ENCODE peak calls at places on chromosomes 12 and 14, in ten cellular contexts. R is gastrocnemius medialis, E is iPS DF 6.9, D is heart left ventricle, M is thoracic aorta, Y is lower lobe of right lung, B is GM23248, N is endothelial cell of umbilical vein, F is aorta, S is ovary. T is an unnamed sample.

GRCh38 chr12:59151243-59151642 is 230.9 kb upstream of the LRIG3 start:
- DNase-seq in F (no peak), N (no peak), S (no peak), M (no peak), Y (no peak), R (no peak), D (no peak), E (no peak), B (peak; percentile 56), T (no peak)

GRCh38 chr14:91649930-91650329 is 82.0 kb downstream of the CATSPERB start:
- DNase-seq in F (no peak), S (no peak), E (no peak), B (peak; percentile 73), M (no peak), N (peak; percentile 57), Y (no peak), D (peak; percentile 7), R (no peak), T (no peak)

GRCh38 chr12:122889658-122890561 is 6.0 kb downstream of the VPS37B start:
- DNase-seq in M (no peak), D (no peak), S (no peak), F (no peak), B (no peak), R (no peak), Y (no peak), N (no peak), E (no peak), T (no peak)

GRCh38 chr12:76037130-76038105 is 5.8 kb upstream of the PHLDA1 start:
- DNase-seq in F (no peak), S (no peak), Y (no peak), B (peak; percentile 89), D (peak; percentile 32), R (no peak), M (no peak), N (peak; percentile 87), E (no peak), T (no peak)

GRCh38 chr14:80658155-80658554 is 283.4 kb downstream of the CEP128 start:
- DNase-seq in D (no peak), S (no peak), E (no peak), Y (no peak), R (no peak), F (no peak), M (no peak), N (no peak), B (no peak), T (no peak)

GRCh38 chr14:47715330-47715729 is 39.9 kb upstream of the MDGA2 start:
- DNase-seq in R (no peak), E (no peak), D (no peak), F (no peak), M (no peak), S (no peak), Y (no peak), N (no peak), B (peak; percentile 47), T (no peak)

GRCh38 chr12:91353266-91353665 is 170.6 kb upstream of the DCN start:
- DNase-seq in D (no peak), R (no peak), F (no peak), E (no peak), N (no peak), Y (no peak), M (no peak), B (no peak), S (no peak), T (no peak)

GRCh38 chr14:53517276-53517960 is 364.3 kb upstream of the DDHD1 start:
- DNase-seq in M (no peak), Y (no peak), E (no peak), D (no peak), N (no peak), R (no peak), B (peak; percentile 70), S (no peak), F (no peak), T (no peak)

GRCh38 chr14:89056394-89056793 is 231.9 kb downstream of the TTC8 start:
- DNase-seq in Y (no peak), N (no peak), D (no peak), R (no peak), B (no peak), M (no peak), S (no peak), F (no peak), E (no peak), T (no peak)

GRCh38 chr14:103729496-103730448 is 14.2 kb downstream of the ZFYVE21 start:
- DNase-seq in E (no peak), S (no peak), R (no peak), B (no peak), N (no peak), D (no peak), M (no peak), Y (peak; percentile 34), F (no peak), T (no peak)

GRCh38 chr12:93174473-93174872 is 203.3 kb upstream of the NUDT4 start:
- DNase-seq in B (peak; percentile 8), Y (no peak), M (no peak), R (peak; percentile 28), S (no peak), E (no peak), D (peak; percentile 50), N (no peak), F (no peak), T (no peak)
- H3K4me1 ChIP-seq in B (peaks cover 47% of the 10 kb centered on the region), Y (peaks cover 13% of the 10 kb centered on the region), M (peaks cover 10% of the 10 kb centered on the region), R (peaks cover 32% of the 10 kb centered on the region), S (peaks cover 28% of the 10 kb centered on the region), E (no peaks in the 10 kb centered on the region), D (peaks cover 41% of the 10 kb centered on the region), N (peaks cover 26% of the 10 kb centered on the region), F (no peaks in the 10 kb centered on the region), T (peaks cover 12% of the 10 kb centered on the region)

DNA sequence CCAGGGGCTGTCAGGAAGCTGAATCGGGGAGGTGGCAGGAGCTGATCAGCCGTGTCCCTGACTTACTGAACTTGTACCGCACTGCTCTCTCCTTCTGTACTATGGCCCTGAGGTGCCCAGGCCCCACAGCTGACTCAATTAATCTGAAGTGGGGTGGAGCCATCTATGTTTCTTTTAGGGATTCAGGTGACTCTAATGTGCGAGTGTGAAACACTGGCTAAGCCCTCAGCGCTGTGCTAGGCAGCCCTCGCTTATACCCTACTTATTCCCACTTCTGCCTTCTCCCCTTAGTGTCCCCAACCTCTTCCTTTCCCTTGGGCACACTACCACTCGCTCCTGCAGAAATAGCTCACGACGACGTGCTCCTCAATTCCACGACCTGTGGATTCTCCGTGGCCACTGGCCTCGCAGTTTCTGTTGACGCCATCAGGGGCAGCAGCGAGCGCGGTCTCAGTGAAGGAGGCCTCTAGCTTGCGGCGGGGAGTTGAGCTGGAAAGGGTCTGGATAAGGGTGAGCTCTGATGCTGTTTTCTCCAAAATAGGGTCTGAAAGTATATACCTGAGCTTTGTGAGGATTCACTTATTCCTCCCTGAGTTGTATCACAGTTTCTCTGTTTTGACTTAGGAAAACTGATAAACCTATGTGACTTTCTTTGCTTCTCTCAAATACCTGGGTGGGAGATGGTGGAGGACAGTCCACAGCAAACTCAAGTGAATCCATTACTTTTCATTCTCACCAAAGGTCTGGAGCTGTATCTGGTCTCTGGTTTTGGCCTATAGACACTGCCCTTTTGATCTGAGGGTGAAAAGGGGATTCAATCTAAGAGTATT is 167.6 kb downstream of the SLC41A2 start:
- DNase-seq in E (no peak), D (peak; percentile 28), R (no peak), N (peak; percentile 24), Y (peak; percentile 75), M (no peak), S (peak; percentile 61), F (peak; percentile 87), B (peak; percentile 21), T (peak; percentile 80)
- H3K4me3 ChIP-seq in E (no peak overlapping the region), D (no peak overlapping the region), R (no peak overlapping the region), N (no peak overlapping the region), Y (no peak overlapping the region), M (no peak overlapping the region), S (no peak overlapping the region), F (no peak overlapping the region), B (no peak overlapping the region), T (no peak overlapping the region)

GRCh38 chr12:110579889-110580253 is 3.2 kb downstream of the PPTC7 start:
- DNase-seq in F (no peak), R (no peak), M (no peak), Y (no peak), S (no peak), E (no peak), N (no peak), D (no peak), B (no peak), T (no peak)

GRCh38 chr12:110582286-110583136 is 607 bp downstream of the PPTC7 start:
- DNase-seq in B (peak; percentile 74), D (peak; percentile 59), S (peak; percentile 75), N (peak; percentile 70), Y (peak; percentile 85), M (no peak), F (peak; percentile 87), E (no peak), R (peak; percentile 81), T (peak; percentile 87)

GRCh38 chr12:110579239-110579888 is 3.8 kb downstream of the PPTC7 start:
- DNase-seq in B (no peak), D (no peak), F (no peak), E (no peak), R (peak; percentile 51), M (no peak), N (no peak), S (no peak), Y (no peak), T (no peak)

GRCh38 chr12:110583137-110584059 is at the start of gene PPTC7:
- DNase-seq in E (peak; percentile 98), S (peak; percentile 98), F (peak; percentile 99), M (peak; percentile 90), D (peak; percentile 97), B (peak; percentile 99), R (peak; percentile 97), Y (peak; percentile 98), N (peak; percentile 95), T (peak; percentile 97)

GRCh38 chr12:110581951-110582285 is 1.2 kb downstream of the PPTC7 start:
- DNase-seq in Y (no peak), D (no peak), B (no peak), F (no peak), M (no peak), R (peak; percentile 68), S (no peak), E (no peak), N (no peak), T (no peak)
- H3K4me1 ChIP-seq in Y (peaks cover 73% of the 10 kb centered on the region), D (peaks cover 80% of the 10 kb centered on the region), B (peaks cover 37% of the 10 kb centered on the region), F (no peaks in the 10 kb centered on the region), M (peaks cover 40% of the 10 kb centered on the region), R (peaks cover 71% of the 10 kb centered on the region), S (peaks cover 18% of the 10 kb centered on the region), E (peaks cover 6% of the 10 kb centered on the region), N (peaks cover 39% of the 10 kb centered on the region), T (peaks cover 13% of the 10 kb centered on the region)

GRCh38 chr14:37167151-37168047 is 5.0 kb downstream of the SLC25A21 start:
- DNase-seq in M (no peak), B (no peak), F (no peak), N (no peak), D (no peak), E (no peak), S (no peak), R (no peak), Y (no peak), T (no peak)
- H3K4me3 ChIP-seq in M (no peak overlapping the region), B (no peak overlapping the region), F (no peak overlapping the region), N (no peak overlapping the region), D (no peak overlapping the region), E (no peak overlapping the region), S (no peak overlapping the region), R (no peak overlapping the region), Y (no peak overlapping the region), T (no peak overlapping the region)

GRCh38 chr12:6430124-6430989 is 14.4 kb upstream of the CD27 start:
- DNase-seq in M (peak; percentile 94), F (peak; percentile 95), N (peak; percentile 97), B (peak; percentile 100), E (no peak), D (peak; percentile 69), S (peak; percentile 88), Y (peak; percentile 86), R (peak; percentile 76), T (peak; percentile 95)
- H3K4me1 ChIP-seq in M (peaks cover 9% of the 10 kb centered on the region), F (peaks cover 4% of the 10 kb centered on the region), N (peaks cover 18% of the 10 kb centered on the region), B (peaks cover 21% of the 10 kb centered on the region), E (peaks cover 3% of the 10 kb centered on the region), D (peaks cover 25% of the 10 kb centered on the region), S (peaks cover 4% of the 10 kb centered on the region), Y (peaks cover 13% of the 10 kb centered on the region), R (peaks cover 17% of the 10 kb centered on the region), T (peaks cover 3% of the 10 kb centered on the region)